ENCODE peak calls at places on chromosomes 2 and 18, in six cellular contexts. G is mesenchymal stem cell, W is GM12878, T is keratinocyte, R is GM23248, Q is HCT116. B is an unnamed sample.

GRCh38 chr2:15674637-15675455 is 83.2 kb downstream of the DDX1 start:
- DNase-seq in T (no peak), Q (no peak), G (peak), R (peak), W (no peak), B (peak)

GRCh38 chr18:76610933-76611749 is 116.1 kb upstream of the ZNF516 start:
- DNase-seq in G (peak), T (no peak), R (peak), Q (no peak), W (no peak), B (peak)

GRCh38 chr2:10658041-10658913 is 31.5 kb downstream of the NOL10 start:
- DNase-seq in R (peak), W (no peak), G (peak), T (no peak), Q (peak), B (peak)

GRCh38 chr2:134232868-134233732 is 20.8 kb upstream of the MGAT5 start:
- DNase-seq in T (no peak), W (no peak), G (peak), R (peak), Q (no peak), B (peak)

GRCh38 chr18:3192286-3192685 is 27.5 kb downstream of the MYOM1 start:
- DNase-seq in Q (no peak), W (no peak), R (no peak), T (no peak), G (no peak), B (no peak)

GRCh38 chr2:106159867-106160785 is 34.0 kb downstream of the UXS1 start:
- DNase-seq in R (no peak), Q (no peak), T (no peak), G (no peak), W (no peak), B (no peak)

GRCh38 chr2:206442854-206443734 is at the start of gene ADAM23:
- DNase-seq in R (peak), T (no peak), G (peak), Q (no peak), W (no peak), B (peak)

GRCh38 chr2:38202713-38203454 is 126.9 kb upstream of the CYP1B1 start:
- DNase-seq in T (no peak), R (no peak), G (peak), W (no peak), Q (no peak), B (peak)

GRCh38 chr2:169891593-169892298 is 64.5 kb downstream of the UBR3 start:
- DNase-seq in T (no peak), Q (no peak), G (peak), W (no peak), R (peak), B (peak)

GRCh38 chr2:192669505-192670082 is 474.9 kb upstream of the TMEFF2 start:
- DNase-seq in G (no peak), T (no peak), R (no peak), W (no peak), Q (no peak), B (no peak)

GRCh38 chr2:233061007-233061590 is 957 bp downstream of the INPP5D start:
- DNase-seq in R (no peak), G (no peak), W (no peak), Q (no peak), T (no peak), B (no peak)

GRCh38 chr18:55096261-55097026 is 137.2 kb upstream of the CCDC68 start:
- DNase-seq in T (peak), R (peak), G (peak), W (no peak), Q (peak), B (peak)

GRCh38 chr2:48464264-48464663 is 65.7 kb upstream of the STON1 start:
- DNase-seq in Q (no peak), R (no peak), G (no peak), W (no peak), T (no peak), B (no peak)

GRCh38 chr2:228131833-228132232 is 49.7 kb downstream of the SPHKAP start:
- DNase-seq in Q (no peak), T (no peak), R (no peak), G (no peak), W (no peak), B (no peak)

GRCh38 chr2:1070601-1071000 is 120.0 kb downstream of the SNTG2 start:
- DNase-seq in R (no peak), Q (no peak), G (no peak), T (no peak), W (no peak), B (no peak)

GRCh38 chr2:218516614-218517013 is 51.5 kb downstream of the USP37 start:
- DNase-seq in W (no peak), R (peak), G (peak), Q (peak), T (peak), B (no peak)

GRCh38 chr18:63025251-63025710 is 294.3 kb downstream of the BCL2 start:
- DNase-seq in T (no peak), W (no peak), Q (no peak), R (peak), G (no peak), B (no peak)

GRCh38 chr2:65055427-65056214 is 595 bp upstream of the CEP68 start:
- DNase-seq in T (no peak), W (no peak), Q (no peak), G (no peak), R (no peak), B (no peak)

GRCh38 chr2:36568533-36569246 is 29.3 kb downstream of the FEZ2 start:
- DNase-seq in T (no peak), Q (no peak), R (peak), W (no peak), G (peak), B (peak)

GRCh38 chr2:31324000-31324633 is 90.2 kb downstream of the EHD3 start:
- DNase-seq in R (peak), G (peak), Q (no peak), W (peak), T (no peak), B (no peak)

GRCh38 chr2:23692263-23692662 is 234.7 kb downstream of the ATAD2B start:
- DNase-seq in Q (no peak), W (no peak), G (no peak), T (no peak), R (no peak), B (no peak)

GRCh38 chr2:33021542-33022259 is 74.9 kb downstream of the LTBP1 start:
- DNase-seq in T (no peak), W (no peak), G (peak), R (peak), Q (no peak), B (peak)

GRCh38 chr2:240304746-240305161 is 130.7 kb upstream of the GPC1 start:
- DNase-seq in R (no peak), Q (no peak), G (no peak), W (no peak), T (no peak), B (no peak)

GRCh38 chr2:60104514-60105501 is 448.6 kb downstream of the BCL11A start:
- DNase-seq in T (no peak), Q (no peak), G (no peak), W (no peak), R (peak), B (no peak)

GRCh38 chr2:178197791-178198190 is 3.5 kb downstream of the OSBPL6 start:
- DNase-seq in T (no peak), R (no peak), Q (no peak), G (no peak), W (no peak), B (no peak)

GRCh38 chr18:77016133-77016839 is 116.3 kb downstream of the MBP start:
- DNase-seq in T (no peak), Q (no peak), R (no peak), W (no peak), G (no peak), B (no peak)

DNA sequence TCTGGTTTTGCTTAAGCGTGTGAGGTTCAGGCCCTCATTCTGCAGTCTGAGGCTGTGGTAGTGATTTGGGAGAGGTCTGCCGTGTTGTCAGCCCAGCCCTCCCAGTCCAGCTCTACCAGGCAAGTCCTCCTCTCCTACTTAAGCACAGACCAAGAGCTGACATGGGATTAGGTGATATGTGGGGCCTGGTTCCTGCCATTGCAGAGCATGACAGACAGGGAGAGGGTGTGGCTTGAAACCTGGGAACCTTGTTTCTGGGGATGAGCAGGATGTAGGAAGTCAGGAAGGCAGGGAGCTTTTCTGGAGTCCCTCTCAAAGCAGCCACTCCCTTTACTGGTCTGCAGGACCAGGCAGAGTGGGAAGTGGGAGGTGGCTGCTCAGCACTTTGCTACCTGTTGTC is 38.6 kb downstream of the PTPRM start:
- DNase-seq in W (no peak), R (no peak), Q (no peak), T (no peak), G (no peak), B (no peak)
- H2AFZ ChIP-seq in W (no peak), R (no peak), Q (no peak), T (no peak), G (no peak), B (no peak)

DNA sequence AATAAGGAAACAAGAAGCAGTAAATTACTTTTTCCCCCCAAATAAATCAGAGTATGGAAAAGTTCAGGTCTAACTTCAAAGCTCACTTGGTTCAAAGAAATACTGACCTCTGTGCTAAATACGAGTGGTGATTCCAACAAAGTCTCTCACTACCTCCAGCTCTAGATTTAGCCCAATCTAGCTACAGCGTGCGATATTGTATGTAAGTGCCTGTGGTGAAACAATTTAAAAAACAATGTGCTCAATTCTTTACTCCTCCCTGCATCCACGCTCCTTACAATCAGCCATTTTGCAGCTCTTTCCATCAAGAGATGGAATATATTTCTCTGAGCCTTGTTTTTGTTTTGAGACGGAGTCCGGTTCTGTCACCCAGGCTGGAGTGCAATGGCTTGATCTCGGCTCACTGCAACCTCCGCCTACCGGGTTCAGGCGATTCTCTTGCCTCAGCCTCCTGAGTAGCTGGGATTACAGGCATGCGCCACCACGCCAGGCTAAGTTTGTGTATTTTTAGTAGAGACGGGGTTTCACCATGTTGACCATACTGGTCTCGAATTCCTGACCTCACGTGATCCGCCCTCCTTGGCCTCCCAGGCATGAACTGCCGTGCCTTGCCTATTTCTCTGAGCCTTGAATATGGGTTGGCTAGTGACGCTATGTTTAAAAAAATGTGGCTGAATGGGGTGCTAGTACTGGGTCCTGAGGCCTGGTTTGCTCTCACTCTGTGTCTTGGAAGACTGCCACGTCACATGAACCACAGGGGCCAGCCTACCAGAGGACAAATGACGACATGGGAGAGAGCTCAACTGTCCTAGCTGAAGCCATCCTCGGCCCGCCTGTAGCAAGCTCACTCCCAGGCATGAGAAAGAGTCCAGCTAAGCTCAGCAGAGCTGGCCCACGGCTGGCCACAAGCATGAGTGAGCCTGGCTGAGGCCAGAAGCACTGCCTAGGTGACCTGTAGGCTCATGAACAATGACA is 14.8 kb downstream of the WDFY1 start:
- DNase-seq in W (no peak), G (peak), T (no peak), Q (no peak), R (peak), B (peak)
- H3K4me2 ChIP-seq in W (no peak), G (no peak), T (no peak), Q (no peak), R (no peak), B (peak)

GRCh38 chr18:8052237-8052701 is 485.2 kb downstream of the PTPRM start:
- DNase-seq in T (no peak), W (no peak), G (peak), R (peak), Q (no peak), B (no peak)
- H2AFZ ChIP-seq in T (no peak), W (no peak), G (no peak), R (no peak), Q (no peak), B (no peak)

GRCh38 chr2:98464772-98465310 is 20.2 kb downstream of the INPP4A start:
- DNase-seq in R (no peak), W (peak), T (no peak), Q (no peak), G (peak), B (no peak)
- H3K4me2 ChIP-seq in R (no peak), W (peak), T (no peak), Q (no peak), G (no peak), B (no peak)

GRCh38 chr2:157980020-157980419 is 103.9 kb upstream of the ACVR1 start:
- DNase-seq in G (no peak), W (no peak), R (no peak), Q (no peak), T (no peak), B (no peak)
- H2AFZ ChIP-seq in G (no peak), W (no peak), R (no peak), Q (no peak), T (no peak), B (no peak)